ENCODE peak calls at places on chromosomes 11 and 22, in five cellular contexts. N is activated naive CD8-positive, alpha-beta T cell treated with anti-CD3 and anti-CD28 coated beads, Interleukin-2, amount 10 ng/mL, durations not matched to agents 7 days and 5 days; V is GM12865; E is epithelial cell of esophagus; U is HEK293T. A is an unnamed sample.

GRCh38 chr11:129286813-129287212 is 88.8 kb upstream of the BARX2 start:
- DNase-seq in N (no peak), U (no peak), V (no peak), E (no peak), A (no peak)

GRCh38 chr22:27687984-27688545 is 113.5 kb downstream of the MN1 start:
- DNase-seq in E (peak; percentile 86), V (no peak), U (no peak), N (no peak), A (no peak)

GRCh38 chr22:31233001-31233400 is 20.9 kb downstream of the LIMK2 start:
- DNase-seq in U (no peak), N (no peak), V (no peak), E (no peak), A (no peak)

GRCh38 chr22:28103596-28103995 is 184.5 kb upstream of the PITPNB start:
- DNase-seq in V (no peak), U (no peak), N (no peak), E (no peak), A (no peak)

GRCh38 chr11:134363592-134363991 is 31.8 kb downstream of the GLB1L2 start:
- DNase-seq in N (no peak), U (no peak), E (no peak), V (no peak), A (no peak)

GRCh38 chr22:32024791-32025190 is 18.3 kb upstream of the SLC5A1 start:
- DNase-seq in N (no peak), E (peak; percentile 88), V (no peak), U (no peak), A (no peak)

GRCh38 chr22:22825213-22825593 is 62.4 kb upstream of the IGLL5 start:
- DNase-seq in N (no peak), E (no peak), U (no peak), V (no peak), A (no peak)

GRCh38 chr11:3831378-3832239 is 9.2 kb downstream of the RHOG start:
- DNase-seq in E (no peak), U (no peak), N (no peak), V (no peak), A (no peak)

GRCh38 chr11:110716361-110716760 is 4.1 kb upstream of the ARHGAP20 start:
- DNase-seq in E (peak; percentile 19), N (no peak), V (no peak), U (no peak), A (no peak)

GRCh38 chr11:111823131-111823530 is 48.2 kb downstream of the ALG9 start:
- DNase-seq in U (no peak), V (no peak), N (no peak), E (no peak), A (no peak)